ENCODE peak calls at places on chromosomes 3 and 15, in seven cellular contexts. E is brain microvascular endothelial cell, H is astrocyte of the spinal cord, M is pancreas, O is HFF-Myc, B is body of pancreas, F is left lung. T is an unnamed sample.

GRCh38 chr3:159978353-159978752 is 10.3 kb upstream of the IL12A start:
- DNase-seq in E (no peak), H (peak), M (no peak), O (no peak), B (no peak), F (no peak), T (no peak)

GRCh38 chr3:133362539-133362938 is 37.3 kb upstream of the BFSP2 start:
- DNase-seq in E (no peak), H (no peak), M (no peak), O (no peak), B (no peak), F (no peak), T (no peak)

GRCh38 chr3:155052470-155052869 is 27.6 kb upstream of the MME start:
- DNase-seq in E (no peak), H (no peak), M (no peak), O (no peak), B (no peak), F (no peak), T (no peak)

GRCh38 chr3:189457201-189457607 is 174.0 kb upstream of the TP63 start:
- DNase-seq in E (peak), H (peak), M (no peak), O (no peak), B (no peak), F (no peak), T (peak)

GRCh38 chr3:63015614-63016016 is 140.4 kb upstream of the CADPS start:
- DNase-seq in E (no peak), H (no peak), M (no peak), O (no peak), B (no peak), F (no peak), T (no peak)

GRCh38 chr15:34644061-34644460 is 60.6 kb upstream of the GOLGA8B start:
- DNase-seq in E (peak), H (peak), M (no peak), O (no peak), B (no peak), F (no peak), T (peak)

GRCh38 chr15:70582143-70582945 is 181.0 kb downstream of the UACA start:
- DNase-seq in E (peak), H (peak), M (no peak), O (no peak), B (no peak), F (no peak), T (no peak)

GRCh38 chr3:9949626-9950025 is 2.6 kb downstream of the PRRT3 start:
- DNase-seq in E (no peak), H (no peak), M (no peak), O (no peak), B (no peak), F (no peak), T (no peak)

GRCh38 chr3:196168808-196169391 is 42.3 kb downstream of the ZDHHC19 start:
- DNase-seq in E (no peak), H (peak), M (peak), O (no peak), B (peak), F (no peak), T (no peak)

GRCh38 chr3:196179380-196180308 is 31.6 kb downstream of the ZDHHC19 start:
- DNase-seq in E (no peak), H (peak), M (no peak), O (peak), B (no peak), F (no peak), T (no peak)

GRCh38 chr15:78065284-78065872 is 12.1 kb downstream of the TBC1D2B start:
- DNase-seq in E (peak), H (peak), M (no peak), O (peak), B (peak), F (peak), T (peak)

GRCh38 chr3:166879661-166880060 is 500.4 kb downstream of the ZBBX start:
- DNase-seq in E (no peak), H (no peak), M (no peak), O (no peak), B (no peak), F (no peak), T (no peak)

GRCh38 chr3:33256249-33256648 is 21.0 kb upstream of the FBXL2 start:
- DNase-seq in E (no peak), H (no peak), M (no peak), O (no peak), B (no peak), F (no peak), T (no peak)

GRCh38 chr15:22949074-22949547 is 31.1 kb downstream of the CYFIP1 start:
- DNase-seq in E (peak), H (peak), M (no peak), O (peak), B (no peak), F (no peak), T (peak)

GRCh38 chr3:176574736-176575135 is 622.5 kb downstream of the TBL1XR1 start:
- DNase-seq in E (no peak), H (no peak), M (no peak), O (no peak), B (no peak), F (no peak), T (no peak)

GRCh38 chr3:4071481-4072184 is 231.5 kb upstream of the SETMAR start:
- DNase-seq in E (no peak), H (no peak), M (no peak), O (no peak), B (no peak), F (no peak), T (no peak)

GRCh38 chr15:99385865-99386264 is 134.6 kb downstream of the LRRC28 start:
- DNase-seq in E (peak), H (peak), M (no peak), O (no peak), B (peak), F (peak), T (no peak)

GRCh38 chr15:65095747-65096104 is 19.2 kb downstream of the KBTBD13 start:
- DNase-seq in E (no peak), H (no peak), M (no peak), O (no peak), B (no peak), F (no peak), T (no peak)

GRCh38 chr15:92009162-92009561 is 155.7 kb downstream of the SLCO3A1 start:
- DNase-seq in E (no peak), H (no peak), M (no peak), O (no peak), B (no peak), F (no peak), T (no peak)

GRCh38 chr15:28107111-28107893 is 8.2 kb upstream of the OCA2 start:
- DNase-seq in E (no peak), H (peak), M (no peak), O (no peak), B (no peak), F (no peak), T (no peak)

GRCh38 chr15:88574646-88575045 is 28.2 kb upstream of the DET1 start:
- DNase-seq in E (no peak), H (no peak), M (no peak), O (no peak), B (no peak), F (no peak), T (no peak)

GRCh38 chr3:126886217-126886616 is 96.7 kb upstream of the PLXNA1 start:
- DNase-seq in E (peak), H (no peak), M (no peak), O (no peak), B (no peak), F (no peak), T (no peak)

GRCh38 chr3:190506271-190506670 is 7.6 kb upstream of the IL1RAP start:
- DNase-seq in E (no peak), H (no peak), M (no peak), O (no peak), B (no peak), F (no peak), T (no peak)

GRCh38 chr3:56884387-56884786 is 82.6 kb upstream of the ARHGEF3 start:
- DNase-seq in E (no peak), H (no peak), M (no peak), O (no peak), B (no peak), F (no peak), T (no peak)

GRCh38 chr3:11637901-11638668 is 5.6 kb downstream of the VGLL4 start:
- DNase-seq in E (no peak), H (peak), M (no peak), O (peak), B (no peak), F (no peak), T (no peak)

GRCh38 chr3:180048840-180049239 is 12.1 kb upstream of the PEX5L start:
- DNase-seq in E (no peak), H (peak), M (no peak), O (no peak), B (peak), F (no peak), T (no peak)

GRCh38 chr3:175150812-175151411 is 291.8 kb downstream of the NAALADL2 start:
- DNase-seq in E (no peak), H (peak), M (no peak), O (no peak), B (no peak), F (no peak), T (peak)

GRCh38 chr3:71303627-71304260 is 279.8 kb downstream of the FOXP1 start:
- DNase-seq in E (no peak), H (no peak), M (no peak), O (no peak), B (no peak), F (no peak), T (no peak)

GRCh38 chr3:65665922-65666321 is 372.8 kb downstream of the MAGI1 start:
- DNase-seq in E (no peak), H (peak), M (no peak), O (no peak), B (no peak), F (no peak), T (no peak)

GRCh38 chr15:66290518-66290917 is 2.9 kb upstream of the DIS3L start:
- DNase-seq in E (no peak), H (no peak), M (no peak), O (no peak), B (no peak), F (no peak), T (no peak)

GRCh38 chr15:45891766-45892165 is 256.9 kb downstream of the SQOR start:
- DNase-seq in E (no peak), H (no peak), M (peak), O (no peak), B (peak), F (no peak), T (no peak)

GRCh38 chr3:99013077-99013476 is 111.6 kb upstream of the DCBLD2 start:
- DNase-seq in E (no peak), H (no peak), M (no peak), O (no peak), B (no peak), F (no peak), T (no peak)

GRCh38 chr15:84633311-84634227 is 20.5 kb downstream of the WDR73 start:
- DNase-seq in E (peak), H (peak), M (peak), O (no peak), B (peak), F (peak), T (no peak)

GRCh38 chr15:61841461-61841860 is 218.8 kb downstream of the VPS13C start:
- DNase-seq in E (no peak), H (no peak), M (no peak), O (no peak), B (no peak), F (no peak), T (no peak)

GRCh38 chr15:81289910-81290309 is 34.0 kb downstream of the STARD5 start:
- DNase-seq in E (no peak), H (no peak), M (no peak), O (no peak), B (no peak), F (no peak), T (no peak)

GRCh38 chr3:51398595-51399310 is 7.7 kb downstream of the RBM15B start:
- DNase-seq in E (no peak), H (no peak), M (no peak), O (no peak), B (no peak), F (no peak), T (no peak)

GRCh38 chr3:173397161-173398110 is at the start of gene NLGN1:
- DNase-seq in E (peak), H (peak), M (peak), O (no peak), B (peak), F (peak), T (no peak)

GRCh38 chr15:93035953-93036810 is 52.8 kb downstream of the RGMA start:
- DNase-seq in E (no peak), H (no peak), M (no peak), O (no peak), B (peak), F (peak), T (no peak)

GRCh38 chr3:64621726-64622400 is 65.9 kb downstream of the ADAMTS9 start:
- DNase-seq in E (no peak), H (peak), M (no peak), O (no peak), B (no peak), F (no peak), T (no peak)

GRCh38 chr15:90981681-90982080 is 12.7 kb downstream of the PRC1 start:
- DNase-seq in E (no peak), H (no peak), M (no peak), O (no peak), B (no peak), F (no peak), T (no peak)

DNA sequence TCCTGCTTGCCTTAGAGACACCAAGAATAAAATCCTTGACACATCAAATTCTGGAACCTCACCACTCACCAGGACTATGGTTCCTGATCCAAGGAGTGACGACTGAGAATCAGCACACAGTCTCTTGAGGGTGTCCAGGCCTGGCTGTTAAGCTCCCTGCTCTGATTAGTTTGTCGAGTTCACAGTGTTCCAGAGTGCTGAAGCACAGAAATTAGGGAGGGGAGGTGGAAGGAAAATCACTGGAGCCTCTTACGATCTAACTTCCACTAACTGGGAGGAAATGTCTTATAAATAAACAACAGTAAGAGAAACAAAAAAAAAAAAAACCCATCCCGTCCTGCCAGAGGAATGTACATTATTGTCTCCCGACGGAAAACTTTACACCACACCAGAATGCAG is 330.2 kb downstream of the TIGIT start:
- DNase-seq in E (peak), H (peak), M (no peak), O (no peak), B (peak), F (no peak), T (no peak)
- H3K4me3 ChIP-seq in E (peak), H (peak), M (peak), O (peak), B (no peak), F (peak), T (peak)

GRCh38 chr3:38001456-38002081 is 11.0 kb downstream of the VILL start:
- DNase-seq in E (no peak), H (no peak), M (peak), O (no peak), B (peak), F (peak), T (no peak)
- TF ChIP-seq CTCF in E (peak), H (peak), M (no peak), O (peak), B (peak), F (no peak), T (peak)

DNA sequence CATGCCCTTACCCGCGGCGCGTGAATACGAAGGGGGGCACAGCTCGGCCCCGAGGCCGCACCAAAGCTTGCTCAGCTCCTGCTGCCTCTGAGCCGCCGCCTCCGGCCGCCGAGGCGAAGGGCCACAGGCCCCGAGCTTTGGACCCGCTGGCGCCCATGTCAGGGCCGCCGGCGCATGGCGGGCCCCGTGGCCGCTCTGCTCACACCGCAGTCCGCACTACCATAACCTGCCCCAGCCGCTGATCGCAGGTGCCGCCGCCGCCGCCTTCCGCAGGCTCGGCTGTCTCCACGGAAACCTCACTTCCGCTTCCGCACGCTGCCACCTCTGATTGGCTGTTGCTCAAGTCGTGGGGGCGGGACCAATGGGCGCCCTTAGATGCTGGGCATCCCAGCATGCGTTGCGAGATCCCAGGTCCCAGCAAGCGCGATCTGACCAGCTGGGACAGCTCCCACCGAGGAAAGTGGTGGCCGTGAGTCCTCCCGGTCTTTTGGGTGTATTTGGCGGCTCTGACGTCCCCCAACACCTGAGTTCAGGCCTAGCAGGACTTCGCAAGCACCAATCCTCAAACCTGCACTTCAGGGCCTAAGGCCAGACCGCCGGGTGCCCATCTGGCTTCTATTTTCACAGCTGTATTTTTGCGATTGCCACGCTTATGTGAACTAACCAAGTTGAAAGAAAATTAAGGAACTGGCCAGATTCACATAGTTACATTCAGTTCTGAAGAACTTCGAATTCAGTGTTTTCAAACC is at the start of gene TUSC2:
- DNase-seq in E (peak), H (peak), M (peak), O (no peak), B (peak), F (peak), T (peak)
- H3K4me3 ChIP-seq in E (peak), H (peak), M (peak), O (peak), B (peak), F (peak), T (peak)

DNA sequence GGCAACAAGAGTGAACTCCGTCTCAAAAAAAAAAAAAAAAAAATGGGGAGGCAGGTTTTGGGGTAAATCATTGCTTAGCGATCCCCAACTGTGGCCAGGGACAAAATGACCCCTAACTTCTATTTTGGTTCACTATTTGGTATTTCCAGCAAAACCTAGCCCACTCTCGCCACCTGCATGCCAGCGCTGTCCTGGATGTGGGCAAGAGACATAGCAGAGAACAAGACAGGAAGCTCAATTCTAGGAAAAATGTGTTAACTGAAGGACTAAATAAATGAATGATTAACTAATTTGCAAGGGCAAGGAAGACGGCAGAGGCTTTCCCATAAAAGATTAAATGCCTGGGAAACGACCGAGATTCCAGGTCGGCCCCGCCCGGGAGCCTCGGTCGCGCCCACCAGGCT is 425 bp downstream of the NICN1 start:
- DNase-seq in E (no peak), H (no peak), M (no peak), O (no peak), B (no peak), F (no peak), T (peak)
- TF ChIP-seq CTCF in E (peak), H (no peak), M (no peak), O (no peak), B (no peak), F (no peak), T (peak)

GRCh38 chr3:181862502-181862901 is 150.8 kb downstream of the SOX2 start:
- DNase-seq in E (no peak), H (no peak), M (no peak), O (no peak), B (no peak), F (no peak), T (no peak)
- H3K4me3 ChIP-seq in E (no peak), H (no peak), M (no peak), O (no peak), B (no peak), F (no peak), T (no peak)